ENCODE peak calls at places on chromosomes 1 and 21, in four cellular contexts. One of them, this sample, is unnamed.

GRCh38 chr1:192488058-192488457 is 87.5 kb upstream of the RGS1 start:
- DNase-seq in Right ventricle myocardium superior: no peak
- DNase-seq in body of pancreas: no peak
- DNase-seq in RCC 7860: no peak
- DNase-seq in this sample: no peak

GRCh38 chr21:35575280-35575915 is 484.9 kb downstream of the SETD4 start:
- DNase-seq in body of pancreas: no peak
- DNase-seq in Right ventricle myocardium superior: no peak
- DNase-seq in RCC 7860: peak
- DNase-seq in this sample: no peak

GRCh38 chr1:110551278-110551809 is 32.4 kb upstream of the KCNA10 start:
- DNase-seq in RCC 7860: no peak
- DNase-seq in body of pancreas: no peak
- DNase-seq in Right ventricle myocardium superior: no peak
- DNase-seq in this sample: peak

GRCh38 chr1:115781343-115781742 is 12.8 kb upstream of the CASQ2 start:
- DNase-seq in body of pancreas: no peak
- DNase-seq in RCC 7860: no peak
- DNase-seq in Right ventricle myocardium superior: no peak
- DNase-seq in this sample: no peak

GRCh38 chr1:230113605-230114241 is 46.7 kb downstream of the GALNT2 start:
- DNase-seq in body of pancreas: no peak
- DNase-seq in Right ventricle myocardium superior: no peak
- DNase-seq in RCC 7860: peak
- DNase-seq in this sample: no peak

GRCh38 chr1:152148051-152148450 is 11.0 kb downstream of the RPTN start:
- DNase-seq in body of pancreas: no peak
- DNase-seq in Right ventricle myocardium superior: no peak
- DNase-seq in RCC 7860: no peak
- DNase-seq in this sample: no peak

GRCh38 chr1:3072178-3072947 is 3.4 kb downstream of the PRDM16 start:
- DNase-seq in Right ventricle myocardium superior: peak
- DNase-seq in RCC 7860: no peak
- DNase-seq in body of pancreas: peak
- DNase-seq in this sample: no peak

GRCh38 chr21:16708431-16708830 is 804.4 kb upstream of the CXADR start:
- DNase-seq in body of pancreas: no peak
- DNase-seq in Right ventricle myocardium superior: no peak
- DNase-seq in RCC 7860: no peak
- DNase-seq in this sample: no peak

GRCh38 chr1:1358433-1359201 is at the start of gene MXRA8:
- DNase-seq in body of pancreas: no peak
- DNase-seq in RCC 7860: no peak
- DNase-seq in Right ventricle myocardium superior: peak
- DNase-seq in this sample: no peak

GRCh38 chr1:16189003-16189402 is 23.4 kb downstream of the ARHGEF19 start:
- DNase-seq in body of pancreas: no peak
- DNase-seq in RCC 7860: peak
- DNase-seq in Right ventricle myocardium superior: no peak
- DNase-seq in this sample: no peak

GRCh38 chr1:153661111-153661708 is 2.7 kb downstream of the SNAPIN start:
- DNase-seq in body of pancreas: no peak
- DNase-seq in RCC 7860: no peak
- DNase-seq in Right ventricle myocardium superior: no peak
- DNase-seq in this sample: no peak

GRCh38 chr1:118984990-118985608 is 3.0 kb downstream of the TBX15 start:
- DNase-seq in Right ventricle myocardium superior: no peak
- DNase-seq in RCC 7860: no peak
- DNase-seq in body of pancreas: no peak
- DNase-seq in this sample: no peak

GRCh38 chr1:212475151-212475550 is 42.4 kb downstream of the NENF start:
- DNase-seq in body of pancreas: no peak
- DNase-seq in Right ventricle myocardium superior: no peak
- DNase-seq in RCC 7860: no peak
- DNase-seq in this sample: no peak

GRCh38 chr1:168116327-168116799 is 20.4 kb downstream of the GPR161 start:
- DNase-seq in body of pancreas: peak
- DNase-seq in Right ventricle myocardium superior: no peak
- DNase-seq in RCC 7860: no peak
- DNase-seq in this sample: no peak

GRCh38 chr1:230681599-230681998 is 32.3 kb downstream of the AGT start:
- DNase-seq in RCC 7860: peak
- DNase-seq in Right ventricle myocardium superior: no peak
- DNase-seq in body of pancreas: peak
- DNase-seq in this sample: no peak

GRCh38 chr1:10537082-10537766 is 62.5 kb downstream of the PEX14 start:
- DNase-seq in RCC 7860: no peak
- DNase-seq in Right ventricle myocardium superior: no peak
- DNase-seq in body of pancreas: no peak
- DNase-seq in this sample: no peak

GRCh38 chr1:103525114-103525606 is 339 bp upstream of the RNPC3 start:
- DNase-seq in Right ventricle myocardium superior: no peak
- DNase-seq in RCC 7860: peak
- DNase-seq in body of pancreas: peak
- DNase-seq in this sample: peak

GRCh38 chr1:7454895-7455784 is 316.0 kb upstream of the VAMP3 start:
- DNase-seq in RCC 7860: no peak
- DNase-seq in body of pancreas: no peak
- DNase-seq in Right ventricle myocardium superior: peak
- DNase-seq in this sample: no peak

GRCh38 chr1:185679220-185679619 is 55.0 kb upstream of the HMCN1 start:
- DNase-seq in RCC 7860: no peak
- DNase-seq in body of pancreas: no peak
- DNase-seq in Right ventricle myocardium superior: no peak
- DNase-seq in this sample: no peak

GRCh38 chr1:66526991-66527390 is 7.0 kb upstream of the SGIP1 start:
- DNase-seq in body of pancreas: no peak
- DNase-seq in Right ventricle myocardium superior: no peak
- DNase-seq in RCC 7860: no peak
- DNase-seq in this sample: no peak

This sample was measured in putamen.